ENCODE peak calls at places on chromosomes 16 and 17, in six cellular contexts. B is progenitor cell of endocrine pancreas, M is mammary epithelial cell, L is NAMALWA, Q is HCT116, E is Caco-2. W is an unnamed sample.

GRCh38 chr17:3959921-3960601 is 4.2 kb downstream of the ATP2A3 start:
- DNase-seq in B (no peak), M (no peak), L (no peak), Q (no peak), E (no peak), W (no peak)

GRCh38 chr17:45332989-45333701 is 16.3 kb upstream of the MAP3K14 start:
- DNase-seq in B (no peak), M (no peak), L (no peak), Q (no peak), E (peak; percentile 19), W (no peak)

GRCh38 chr17:61570118-61570517 is 20.9 kb downstream of the NACA2 start:
- DNase-seq in B (no peak), M (no peak), L (peak; percentile 76), Q (peak; percentile 68), E (no peak), W (no peak)

GRCh38 chr16:50265260-50265659 is 1.1 kb upstream of the ADCY7 start:
- DNase-seq in B (no peak), M (no peak), L (no peak), Q (peak; percentile 33), E (no peak), W (no peak)

GRCh38 chr16:68267612-68268405 is 3.5 kb downstream of the SLC7A6 start:
- DNase-seq in B (no peak), M (no peak), L (no peak), Q (no peak), E (no peak), W (no peak)

GRCh38 chr17:30819941-30820705 is 4.4 kb downstream of the CRLF3 start:
- DNase-seq in B (no peak), M (no peak), L (no peak), Q (no peak), E (no peak), W (peak; percentile 7)

GRCh38 chr17:41672153-41672552 is 16.5 kb upstream of the EIF1 start:
- DNase-seq in B (no peak), M (no peak), L (no peak), Q (no peak), E (no peak), W (no peak)

GRCh38 chr16:78763821-78764440 is 664.5 kb downstream of the WWOX start:
- DNase-seq in B (no peak), M (no peak), L (no peak), Q (no peak), E (no peak), W (no peak)

GRCh38 chr16:27386674-27387073 is 15.3 kb upstream of the IL21R start:
- DNase-seq in B (no peak), M (no peak), L (no peak), Q (no peak), E (no peak), W (no peak)

GRCh38 chr17:34723875-34724274 is 144.5 kb downstream of the TMEM132E start:
- DNase-seq in B (no peak), M (no peak), L (no peak), Q (no peak), E (no peak), W (no peak)

GRCh38 chr16:88585269-88585668 is 15.1 kb downstream of the ZC3H18 start:
- DNase-seq in B (no peak), M (no peak), L (no peak), Q (no peak), E (no peak), W (no peak)

GRCh38 chr16:84281077-84281476 is 13.6 kb upstream of the WFDC1 start:
- DNase-seq in B (no peak), M (peak; percentile 26), L (peak; percentile 67), Q (peak; percentile 78), E (no peak), W (peak; percentile 29)

GRCh38 chr17:61000911-61001310 is 323.3 kb downstream of the BCAS3 start:
- DNase-seq in B (no peak), M (no peak), L (peak; percentile 11), Q (no peak), E (no peak), W (no peak)

GRCh38 chr16:1863681-1864460 is 8.1 kb downstream of the MEIOB start:
- DNase-seq in B (no peak), M (no peak), L (peak; percentile 62), Q (peak; percentile 40), E (no peak), W (peak; percentile 50)

GRCh38 chr16:24610421-24610765 is 71.0 kb downstream of the RBBP6 start:
- DNase-seq in B (no peak), M (peak; percentile 9), L (no peak), Q (no peak), E (no peak), W (peak; percentile 16)

GRCh38 chr17:50209472-50210248 is 8.2 kb upstream of the COL1A1 start:
- DNase-seq in B (no peak), M (no peak), L (no peak), Q (no peak), E (peak; percentile 90), W (no peak)

GRCh38 chr17:82399030-82399429 is 19.1 kb upstream of the HEXD start:
- DNase-seq in B (no peak), M (no peak), L (no peak), Q (no peak), E (no peak), W (no peak)

GRCh38 chr16:79372504-79373184 is 227.9 kb downstream of the MAF start:
- DNase-seq in B (no peak), M (peak; percentile 0), L (no peak), Q (no peak), E (no peak), W (no peak)

GRCh38 chr16:90077757-90078593 is 844 bp upstream of the PRDM7 start:
- DNase-seq in B (no peak), M (no peak), L (peak; percentile 83), Q (no peak), E (peak; percentile 59), W (no peak)

W was measured in dermis microvascular lymphatic vessel endothelial cell.